ENCODE peak calls at places on chromosomes 4 and X, in five cellular contexts. T is A172, S is posterior vena cava, B is activated T-cell treated with anti-CD3 and anti-CD28 coated beads for 24 hours, W is SW480. H is an unnamed sample.

GRCh38 chr4:153137168-153137567 is 67.1 kb upstream of the TRIM2 start:
- DNase-seq in T (peak; percentile 77), S (no peak), B (no peak), W (no peak), H (no peak)

GRCh38 chrX:51272638-51273037 is 60.0 kb upstream of the NUDT10 start:
- DNase-seq in T (no peak), S (no peak), B (no peak), W (no peak), H (no peak)

GRCh38 chrX:46574337-46574940 is 874 bp downstream of the CHST7 start:
- DNase-seq in T (no peak), S (peak; percentile 88), B (no peak), W (no peak), H (no peak)

GRCh38 chrX:47030339-47030738 is 47.9 kb upstream of the RGN start:
- DNase-seq in T (peak; percentile 51), S (no peak), B (peak; percentile 1), W (peak; percentile 61), H (peak; percentile 51)

GRCh38 chrX:143378851-143379250 is 138.4 kb downstream of the SPANXN3 start:
- DNase-seq in T (no peak), S (no peak), B (no peak), W (no peak), H (no peak)

GRCh38 chr4:101862595-101862994 is 72.1 kb downstream of the BANK1 start:
- DNase-seq in T (no peak), S (no peak), B (no peak), W (no peak), H (no peak)

GRCh38 chrX:40176256-40176978 is 78.7 kb upstream of the BCOR start:
- DNase-seq in T (no peak), S (peak; percentile 93), B (peak; percentile 64), W (peak; percentile 61), H (no peak)

GRCh38 chr4:73705056-73705432 is 35.3 kb upstream of the CXCL8 start:
- DNase-seq in T (peak; percentile 71), S (no peak), B (no peak), W (no peak), H (no peak)

GRCh38 chr4:74258949-74259348 is 49.3 kb upstream of the EPGN start:
- DNase-seq in T (peak; percentile 11), S (no peak), B (no peak), W (no peak), H (no peak)

GRCh38 chr4:176090115-176090514 is 24.5 kb downstream of the WDR17 start:
- DNase-seq in T (no peak), S (no peak), B (no peak), W (no peak), H (no peak)

GRCh38 chrX:57367649-57368048 is 81.1 kb downstream of the FAAH2 start:
- DNase-seq in T (no peak), S (no peak), B (no peak), W (no peak), H (no peak)

GRCh38 chr4:2954358-2955185 is 8.6 kb downstream of the NOP14 start:
- DNase-seq in T (no peak), S (peak; percentile 16), B (peak; percentile 64), W (no peak), H (peak; percentile 13)

GRCh38 chr4:42638993-42639392 is 17.9 kb downstream of the ATP8A1 start:
- DNase-seq in T (no peak), S (no peak), B (no peak), W (no peak), H (no peak)

GRCh38 chr4:8391972-8392371 is 48.6 kb downstream of the ACOX3 start:
- DNase-seq in T (peak; percentile 67), S (no peak), B (no peak), W (no peak), H (no peak)

GRCh38 chr4:19987746-19988145 is 264.0 kb upstream of the SLIT2 start:
- DNase-seq in T (peak; percentile 51), S (no peak), B (no peak), W (no peak), H (no peak)

GRCh38 chrX:132217203-132218073 is 1.8 kb downstream of the RAP2C start:
- DNase-seq in T (peak; percentile 49), S (peak; percentile 87), B (peak; percentile 61), W (peak; percentile 85), H (peak; percentile 74)

GRCh38 chr4:25834411-25835107 is 28.2 kb downstream of the SEL1L3 start:
- DNase-seq in T (no peak), S (no peak), B (no peak), W (no peak), H (no peak)

GRCh38 chr4:173748353-173748752 is 218.3 kb upstream of the HAND2 start:
- DNase-seq in T (no peak), S (no peak), B (no peak), W (no peak), H (no peak)

GRCh38 chr4:153152453-153153338 is 51.5 kb upstream of the TRIM2 start:
- DNase-seq in T (no peak), S (no peak), B (peak; percentile 54), W (peak; percentile 58), H (no peak)

GRCh38 chr4:25299476-25300203 is 12.9 kb upstream of the ZCCHC4 start:
- DNase-seq in T (no peak), S (no peak), B (no peak), W (peak; percentile 13), H (no peak)

GRCh38 chrX:38403834-38404233 is 51.4 kb downstream of the OTC start:
- DNase-seq in T (no peak), S (no peak), B (no peak), W (no peak), H (no peak)

GRCh38 chr4:1244081-1244977 is 4.6 kb downstream of the CTBP1 start:
- DNase-seq in T (no peak), S (peak; percentile 82), B (no peak), W (no peak), H (no peak)

GRCh38 chr4:118969359-118969758 is 80.7 kb downstream of the SYNPO2 start:
- DNase-seq in T (peak; percentile 54), S (peak; percentile 83), B (no peak), W (peak; percentile 48), H (peak; percentile 32)

H was measured in HCT116.